ENCODE peak calls at places on chromosomes 2 and 18, in ten cellular contexts. O, G, J, U, L, D, T, W, V and P are unnamed samples.

GRCh38 chr2:205660521-205661124 is 21.7 kb upstream of the NRP2 start:
- DNase-seq in W (no peak), O (peak), D (peak), T (peak), J (no peak), V (peak), U (no peak), G (peak), L (no peak), P (peak)

GRCh38 chr2:70043252-70043875 is 43.9 kb upstream of the PCBP1 start:
- DNase-seq in J (peak), W (peak), G (no peak), L (no peak), U (no peak), O (no peak), T (no peak), V (no peak), D (no peak), P (no peak)

GRCh38 chr18:48440924-48441323 is 31.7 kb upstream of the ZBTB7C start:
- DNase-seq in J (no peak), U (no peak), D (no peak), O (no peak), V (no peak), W (no peak), L (no peak), T (no peak), G (no peak), P (no peak)

GRCh38 chr2:152566728-152567069 is 150.6 kb downstream of the PRPF40A start:
- DNase-seq in G (no peak), W (no peak), O (peak), V (no peak), L (no peak), U (no peak), T (no peak), J (no peak), D (peak), P (no peak)

GRCh38 chr2:64850641-64851040 is 138.6 kb upstream of the SLC1A4 start:
- DNase-seq in V (no peak), W (no peak), T (no peak), J (no peak), L (no peak), O (no peak), U (no peak), G (no peak), D (no peak), P (no peak)

GRCh38 chr2:172833898-172834297 is 98.3 kb downstream of the RAPGEF4 start:
- DNase-seq in T (no peak), V (no peak), W (no peak), O (peak), J (no peak), G (no peak), U (no peak), D (peak), L (no peak), P (no peak)

GRCh38 chr2:120227111-120227991 is 4.2 kb upstream of the TMEM185B start:
- DNase-seq in W (no peak), G (no peak), O (no peak), D (no peak), U (no peak), L (no peak), T (peak), V (no peak), J (no peak), P (peak)

GRCh38 chr2:58539973-58540372 is 298.8 kb upstream of the FANCL start:
- DNase-seq in D (peak), V (peak), J (no peak), G (no peak), W (no peak), U (no peak), T (no peak), O (no peak), L (no peak), P (no peak)

GRCh38 chr2:43402452-43402937 is 176.1 kb upstream of the ZFP36L2 start:
- DNase-seq in D (no peak), V (peak), L (no peak), U (no peak), W (no peak), O (no peak), T (no peak), J (no peak), G (no peak), P (no peak)

GRCh38 chr2:102498414-102498813 is 25.4 kb downstream of the SLC9A4 start:
- DNase-seq in G (no peak), J (no peak), T (no peak), D (no peak), O (no peak), V (no peak), U (no peak), W (no peak), L (no peak), P (no peak)

GRCh38 chr2:232562515-232563151 is 12.1 kb downstream of the EIF4E2 start:
- DNase-seq in L (no peak), O (no peak), T (no peak), D (no peak), G (no peak), U (no peak), V (no peak), J (no peak), W (no peak), P (no peak)

GRCh38 chr18:56606623-56607022 is 31.8 kb downstream of the TXNL1 start:
- DNase-seq in D (no peak), O (no peak), W (no peak), J (no peak), G (no peak), T (no peak), V (no peak), U (no peak), L (no peak), P (no peak)